ENCODE peak calls at places on chromosomes 16 and 17, in six cellular contexts. L, H, B, G, Y and A are unnamed samples.
A peak's percentile ranks its signal among the peaks of the same experiment; 100 is the strongest.

GRCh38 chr17:11940904-11941303 is 56.4 kb downstream of the ZNF18 start:
- DNase-seq in L (no peak), B (no peak), Y (no peak), G (no peak), H (no peak), A (no peak)

GRCh38 chr16:57304169-57305061 is 19.9 kb upstream of the PLLP start:
- DNase-seq in H (peak; percentile 78), L (peak; percentile 82), G (peak; percentile 49), B (peak; percentile 69), Y (no peak), A (peak; percentile 55)

GRCh38 chr16:88732172-88732960 is 26.1 kb downstream of the CTU2 start:
- DNase-seq in B (no peak), G (no peak), Y (no peak), H (no peak), L (no peak), A (no peak)

GRCh38 chr17:80124351-80124981 is 22.5 kb downstream of the EIF4A3 start:
- DNase-seq in B (peak; percentile 62), G (peak; percentile 20), L (peak; percentile 24), H (peak; percentile 68), Y (peak; percentile 75), A (peak; percentile 5)

GRCh38 chr17:74445156-74445555 is 13.3 kb downstream of the GPRC5C start:
- DNase-seq in G (no peak), B (no peak), H (no peak), Y (no peak), L (no peak), A (no peak)

GRCh38 chr16:57810197-57811024 is 8.1 kb upstream of the KIFC3 start:
- DNase-seq in H (peak; percentile 85), L (peak; percentile 90), G (peak; percentile 67), B (peak; percentile 83), Y (peak; percentile 47), A (peak; percentile 89)

GRCh38 chr17:80996422-80997305 is 5.0 kb downstream of the CHMP6 start:
- DNase-seq in L (no peak), H (no peak), G (no peak), B (no peak), Y (no peak), A (no peak)

GRCh38 chr17:38747385-38748328 is 479 bp downstream of the PCGF2 start:
- DNase-seq in G (no peak), Y (peak; percentile 64), L (peak; percentile 53), H (peak; percentile 41), B (no peak), A (no peak)

GRCh38 chr16:57628008-57628781 is at the start of gene ADGRG1:
- DNase-seq in Y (peak; percentile 54), B (peak; percentile 96), H (peak; percentile 96), G (peak; percentile 94), L (no peak), A (peak; percentile 96)

GRCh38 chr17:74514632-74515035 is 16.6 kb downstream of the CD300LB start:
- DNase-seq in L (no peak), H (no peak), G (peak; percentile 12), Y (no peak), B (no peak), A (no peak)

GRCh38 chr17:58327363-58328194 is 1.0 kb downstream of the TSPOAP1 start:
- DNase-seq in L (no peak), Y (no peak), G (no peak), H (no peak), B (peak; percentile 18), A (no peak)

GRCh38 chr17:82372063-82372590 is 562 bp downstream of the UTS2R start:
- DNase-seq in Y (no peak), H (no peak), L (no peak), B (no peak), G (no peak), A (no peak)

GRCh38 chr17:82317394-82318168 is at the start of gene CD7:
- DNase-seq in H (no peak), B (no peak), Y (no peak), G (no peak), L (no peak), A (no peak)

GRCh38 chr16:54193656-54194007 is 93.0 kb downstream of the IRX3 start:
- DNase-seq in L (peak; percentile 37), Y (peak; percentile 90), G (peak; percentile 71), B (peak; percentile 52), H (peak; percentile 81), A (peak; percentile 86)

GRCh38 chr17:68832140-68832871 is 122.9 kb downstream of the ABCA8 start:
- DNase-seq in L (no peak), G (no peak), Y (no peak), B (no peak), H (no peak), A (no peak)

GRCh38 chr16:84121007-84121406 is 4.3 kb upstream of the MBTPS1 start:
- DNase-seq in L (no peak), Y (no peak), B (no peak), H (no peak), G (no peak), A (no peak)

GRCh38 chr17:5780476-5780875 is 196.2 kb upstream of the NLRP1 start:
- DNase-seq in G (peak; percentile 79), L (no peak), B (peak; percentile 89), H (peak; percentile 6), Y (no peak), A (peak; percentile 82)

GRCh38 chr17:49861150-49861884 is 13.4 kb upstream of the TAC4 start:
- DNase-seq in B (peak; percentile 25), L (peak; percentile 46), H (peak; percentile 58), G (peak; percentile 7), Y (no peak), A (peak; percentile 65)

GRCh38 chr17:49862781-49863331 is 15.0 kb upstream of the TAC4 start:
- DNase-seq in H (peak; percentile 21), G (no peak), B (no peak), L (no peak), Y (no peak), A (no peak)

GRCh38 chr17:49858796-49859195 is 10.9 kb upstream of the TAC4 start:
- DNase-seq in H (no peak), Y (no peak), B (no peak), G (no peak), L (no peak), A (no peak)

DNA sequence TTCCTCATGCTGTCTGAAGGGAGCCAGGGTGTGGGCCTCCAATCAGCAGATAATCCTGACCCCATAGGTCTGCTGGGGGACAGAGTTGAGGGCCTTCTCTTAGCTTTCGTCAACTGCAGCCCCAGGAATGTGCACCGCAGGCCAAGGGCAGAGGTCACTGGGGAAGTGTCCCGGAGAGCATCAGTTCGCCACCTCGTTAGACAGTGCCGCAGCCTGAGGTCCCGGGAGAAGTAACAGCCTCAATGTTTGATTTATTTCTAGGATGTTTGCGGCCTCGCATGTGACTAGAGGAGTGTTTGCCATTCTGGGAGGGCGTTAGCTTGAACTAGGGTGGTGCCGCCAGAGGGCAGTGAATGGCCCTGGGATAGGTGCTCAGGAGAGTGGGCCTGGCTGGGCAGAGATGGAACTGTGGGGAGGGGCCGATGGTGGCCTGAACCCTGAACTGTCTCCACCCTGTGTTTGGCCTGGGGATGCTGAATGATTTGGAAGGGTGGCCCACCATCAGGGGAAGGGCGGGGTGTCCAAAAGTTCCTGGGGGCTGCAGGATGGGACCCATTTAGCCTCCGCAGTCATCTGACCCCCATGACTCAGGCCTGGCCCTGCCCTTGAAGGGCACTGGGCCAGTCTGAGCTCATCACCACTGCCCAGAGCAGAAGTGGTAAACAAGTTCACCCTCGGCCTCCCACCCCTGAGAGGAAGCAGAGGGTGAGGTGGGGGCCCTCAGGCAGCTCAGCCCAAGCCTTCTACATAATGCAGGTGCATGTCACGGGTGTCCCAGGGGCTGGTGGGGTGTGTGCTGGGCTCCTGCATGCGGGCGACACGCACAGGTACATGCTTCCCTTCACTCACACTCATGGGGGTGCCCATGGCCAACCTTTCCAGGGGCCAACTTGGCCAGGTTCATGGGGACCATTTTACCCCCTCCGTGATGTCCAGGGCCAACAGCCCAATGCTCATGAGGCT is 12.4 kb upstream of the TAC4 start:
- DNase-seq in L (no peak), B (no peak), Y (peak; percentile 49), G (no peak), H (no peak), A (no peak)
- TF ChIP-seq CTCF in L (no peak), B (no peak), Y (no peak), G (peak; percentile 1), H (no peak), A (no peak)

DNA sequence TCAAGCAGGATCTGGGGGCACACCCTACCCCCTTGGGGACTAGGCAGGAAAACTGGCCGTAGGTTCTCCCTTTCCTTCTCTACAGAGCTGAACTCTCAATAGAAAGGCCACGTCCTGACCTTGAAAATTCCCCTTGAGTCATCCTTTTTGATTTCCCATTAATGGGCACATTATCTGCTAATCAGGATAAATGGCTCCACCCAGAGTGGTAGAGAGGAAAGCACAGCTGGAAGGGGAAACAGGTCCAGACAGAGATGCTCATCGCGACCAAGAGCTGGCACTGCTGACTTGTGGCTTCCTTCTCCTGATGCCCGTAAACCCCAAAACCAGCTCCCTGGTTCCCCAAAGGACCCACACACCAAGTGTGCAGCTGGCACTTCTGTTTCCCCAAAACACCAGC is 206.5 kb upstream of the CDH5 start:
- DNase-seq in B (peak; percentile 28), L (no peak), Y (no peak), H (peak; percentile 37), G (no peak), A (no peak)
- TF ChIP-seq CTCF in B (peak; percentile 30), L (no peak), Y (no peak), H (no peak), G (no peak), A (no peak)

GRCh38 chr16:23371368-23371767 is 69.3 kb downstream of the SCNN1B start:
- DNase-seq in G (no peak), H (no peak), B (no peak), L (no peak), Y (peak; percentile 32), A (no peak)
- TF ChIP-seq CTCF in G (no peak), H (no peak), B (no peak), L (peak; percentile 12), Y (peak; percentile 47), A (no peak)

GRCh38 chr17:42180411-42180921 is 476 bp downstream of the KCNH4 start:
- DNase-seq in G (no peak), L (no peak), H (no peak), B (no peak), Y (peak; percentile 36), A (no peak)

GRCh38 chr17:42181851-42182207 is 887 bp upstream of the KCNH4 start:
- DNase-seq in B (no peak), Y (no peak), H (no peak), L (no peak), G (no peak), A (no peak)

GRCh38 chr17:42179335-42179734 is 1.6 kb downstream of the KCNH4 start:
- DNase-seq in H (no peak), G (no peak), B (no peak), Y (no peak), L (no peak), A (no peak)

GRCh38 chr17:42179911-42180410 is 981 bp downstream of the KCNH4 start:
- DNase-seq in L (peak; percentile 35), Y (peak; percentile 85), H (peak; percentile 45), G (peak; percentile 16), B (peak; percentile 24), A (peak; percentile 34)

GRCh38 chr17:42180922-42181850 is at the start of gene KCNH4:
- DNase-seq in L (peak; percentile 95), B (peak; percentile 41), Y (peak; percentile 85), G (peak; percentile 47), H (peak; percentile 77), A (peak; percentile 17)
- TF ChIP-seq CTCF in L (peak; percentile 77), B (peak; percentile 45), Y (no peak), G (peak; percentile 47), H (peak; percentile 55), A (no peak)